ENCODE peak calls at places on chromosomes 16 and 17, in nine cellular contexts. M is non-pigmented ciliary epithelial cell; H is choroid plexus epithelial cell; J is tibial artery; V is kidney glomerular epithelial cell; G is hippocampal formation; N is Daoy; D is A549; A is activated naive CD8-positive, alpha-beta T cell treated with anti-CD3 and anti-CD28 coated beads, Interleukin-2, amount 50 U/mL, for 24 hours. C is an unnamed sample.

GRCh38 chr16:48914070-48914469 is 304.1 kb upstream of the N4BP1 start:
- DNase-seq in M (no peak), H (no peak), J (no peak), V (no peak), G (no peak), N (no peak), D (no peak), A (no peak), C (no peak)

GRCh38 chr16:51151951-51152663 is 1.0 kb upstream of the SALL1 start:
- DNase-seq in M (no peak), H (peak), J (no peak), V (peak), G (peak), N (peak), D (peak), A (no peak), C (peak)

GRCh38 chr17:38982858-38983746 is 15.9 kb upstream of the FBXO47 start:
- DNase-seq in M (no peak), H (peak), J (peak), V (peak), G (peak), N (peak), D (peak), A (peak), C (no peak)

GRCh38 chr16:89860747-89861304 is 12.6 kb upstream of the TCF25 start:
- DNase-seq in M (no peak), H (peak), J (peak), V (peak), G (no peak), N (peak), D (peak), A (peak), C (peak)

GRCh38 chr16:80167657-80168056 is 373.1 kb upstream of the DYNLRB2 start:
- DNase-seq in M (no peak), H (no peak), J (no peak), V (peak), G (no peak), N (peak), D (no peak), A (no peak), C (no peak)

GRCh38 chr17:62794666-62794971 is 13.5 kb downstream of the MARCHF10 start:
- DNase-seq in M (no peak), H (no peak), J (no peak), V (no peak), G (no peak), N (no peak), D (no peak), A (no peak), C (no peak)

GRCh38 chr16:74448990-74449389 is 27.7 kb upstream of the CLEC18B start:
- DNase-seq in M (peak), H (peak), J (peak), V (peak), G (no peak), N (peak), D (peak), A (no peak), C (peak)

GRCh38 chr16:76535-77272 is 1.3 kb upstream of the MPG start:
- DNase-seq in M (no peak), H (peak), J (peak), V (peak), G (no peak), N (peak), D (no peak), A (no peak), C (peak)

GRCh38 chr16:14301150-14302030 is 230.3 kb downstream of the MRTFB start:
- DNase-seq in M (no peak), H (peak), J (peak), V (peak), G (no peak), N (peak), D (peak), A (no peak), C (peak)